ENCODE peak calls at places on chromosomes 13 and 19, in six cellular contexts. N, B, A, Y, J and G are unnamed samples.
A peak's percentile ranks its signal among the peaks of the same experiment; 100 is the strongest.

GRCh38 chr19:48121909-48122371 is 11.3 kb upstream of the PLA2G4C start:
- ATAC-seq in N (no peak), B (no peak), A (no peak), Y (no peak), J (peak; percentile 67), G (peak; percentile 81)

GRCh38 chr13:20206836-20207235 is 14.1 kb upstream of the GJB2 start:
- ATAC-seq in N (no peak), B (no peak), A (no peak), Y (no peak), J (no peak), G (no peak)

GRCh38 chr13:109769921-109770320 is 16.5 kb downstream of the IRS2 start:
- ATAC-seq in N (no peak), B (no peak), A (no peak), Y (no peak), J (no peak), G (no peak)

GRCh38 chr13:24460256-24460655 is 52.3 kb downstream of the PARP4 start:
- ATAC-seq in N (no peak), B (no peak), A (no peak), Y (no peak), J (no peak), G (no peak)

GRCh38 chr13:79910869-79911540 is 429.9 kb downstream of the SPRY2 start:
- ATAC-seq in N (no peak), B (no peak), A (no peak), Y (no peak), J (no peak), G (no peak)

GRCh38 chr19:424546-424945 is 15.6 kb upstream of the C2CD4C start:
- ATAC-seq in N (no peak), B (no peak), A (no peak), Y (no peak), J (peak; percentile 18), G (no peak)

GRCh38 chr19:38183227-38183914 is 40.7 kb downstream of the DPF1 start:
- ATAC-seq in N (no peak), B (no peak), A (peak; percentile 22), Y (no peak), J (peak; percentile 59), G (no peak)

GRCh38 chr13:39601636-39602035 is 1.4 kb downstream of the LHFPL6 start:
- ATAC-seq in N (no peak), B (no peak), A (no peak), Y (no peak), J (no peak), G (no peak)

GRCh38 chr13:97394542-97394941 is 39.4 kb upstream of the RAP2A start:
- ATAC-seq in N (no peak), B (no peak), A (no peak), Y (no peak), J (no peak), G (no peak)

GRCh38 chr19:49871349-49871985 is 4.1 kb upstream of the PNKP start:
- ATAC-seq in N (no peak), B (no peak), A (no peak), Y (no peak), J (no peak), G (no peak)

GRCh38 chr13:101202590-101202989 is 213.7 kb downstream of the NALCN start:
- ATAC-seq in N (no peak), B (no peak), A (no peak), Y (no peak), J (no peak), G (no peak)

GRCh38 chr19:38557205-38557799 is 60.5 kb downstream of the MAP4K1 start:
- ATAC-seq in N (peak; percentile 50), B (peak; percentile 64), A (peak; percentile 97), Y (peak; percentile 57), J (peak; percentile 75), G (peak; percentile 80)

GRCh38 chr13:105599477-105600037 is 935.9 kb downstream of the EFNB2 start:
- ATAC-seq in N (no peak), B (no peak), A (no peak), Y (no peak), J (no peak), G (no peak)

GRCh38 chr19:32677657-32678056 is 2.0 kb downstream of the RGS9BP start:
- ATAC-seq in N (no peak), B (no peak), A (no peak), Y (no peak), J (no peak), G (no peak)

GRCh38 chr13:75258159-75258782 is 223.7 kb downstream of the TBC1D4 start:
- ATAC-seq in N (no peak), B (no peak), A (peak; percentile 73), Y (no peak), J (no peak), G (no peak)

GRCh38 chr13:28640861-28641599 is 17.9 kb upstream of the POMP start:
- ATAC-seq in N (no peak), B (no peak), A (no peak), Y (no peak), J (no peak), G (no peak)

GRCh38 chr19:38036707-38037106 is 129.7 kb downstream of the SIPA1L3 start:
- ATAC-seq in N (no peak), B (no peak), A (no peak), Y (no peak), J (no peak), G (no peak)

GRCh38 chr19:12543855-12544254 is 7.4 kb downstream of the ZNF564 start:
- ATAC-seq in N (peak; percentile 65), B (no peak), A (no peak), Y (no peak), J (peak; percentile 15), G (no peak)

GRCh38 chr13:45851171-45851889 is at the start of gene SIAH3:
- ATAC-seq in N (peak; percentile 47), B (peak; percentile 44), A (no peak), Y (peak; percentile 19), J (peak; percentile 36), G (no peak)

GRCh38 chr19:24073807-24074206 is 13.2 kb upstream of the ZNF254 start:
- ATAC-seq in N (no peak), B (no peak), A (peak; percentile 42), Y (no peak), J (peak; percentile 54), G (no peak)

GRCh38 chr19:57434386-57435061 is 601 bp upstream of the ZNF749 start:
- ATAC-seq in N (no peak), B (peak; percentile 6), A (no peak), Y (peak; percentile 2), J (no peak), G (no peak)

GRCh38 chr19:33156354-33156753 is 24.4 kb downstream of the WDR88 start:
- ATAC-seq in N (no peak), B (no peak), A (no peak), Y (no peak), J (no peak), G (no peak)

GRCh38 chr13:110138700-110139036 is 168.3 kb downstream of the COL4A1 start:
- ATAC-seq in N (no peak), B (no peak), A (no peak), Y (no peak), J (no peak), G (no peak)

GRCh38 chr19:43673702-43674629 is 4.0 kb upstream of the PLAUR start:
- ATAC-seq in N (no peak), B (no peak), A (no peak), Y (no peak), J (peak; percentile 46), G (no peak)

GRCh38 chr19:40512473-40513344 is 45.9 kb downstream of the SPTBN4 start:
- ATAC-seq in N (no peak), B (peak; percentile 34), A (peak; percentile 47), Y (peak; percentile 11), J (peak; percentile 65), G (no peak)

GRCh38 chr13:40058757-40059236 is 403.3 kb downstream of the COG6 start:
- ATAC-seq in N (peak; percentile 37), B (no peak), A (no peak), Y (no peak), J (no peak), G (no peak)

GRCh38 chr13:81738364-81738763 is 1397.4 kb upstream of the SPRY2 start:
- ATAC-seq in N (no peak), B (no peak), A (no peak), Y (no peak), J (no peak), G (no peak)

GRCh38 chr13:80196756-80197155 is 144.2 kb downstream of the SPRY2 start:
- ATAC-seq in N (no peak), B (no peak), A (no peak), Y (no peak), J (no peak), G (no peak)